ENCODE peak calls at places on chromosomes 2 and 18, in eight cellular contexts. W is HTR-8/SVneo, L is fibroblast of the conjunctiva, X is germinal center, F is cardiac muscle cell, U is MCF 10A, D is fibroblast of pulmonary artery, S is D721Med. M is an unnamed sample.

GRCh38 chr2:86223098-86223681 is 23.9 kb downstream of the MRPL35 start:
- DNase-seq in W (no peak), L (peak; percentile 42), X (no peak), F (peak; percentile 72), U (no peak), D (peak; percentile 72), S (no peak), M (peak; percentile 68)

GRCh38 chr2:162422894-162423293 is 79.0 kb downstream of the GCA start:
- DNase-seq in W (no peak), L (no peak), X (no peak), F (no peak), U (no peak), D (no peak), S (no peak), M (no peak)

GRCh38 chr18:43888601-43889000 is 611.3 kb upstream of the SYT4 start:
- DNase-seq in W (no peak), L (no peak), X (no peak), F (peak; percentile 18), U (peak; percentile 36), D (peak; percentile 14), S (no peak), M (no peak)

GRCh38 chr18:36993068-36993467 is 164.1 kb downstream of the KIAA1328 start:
- DNase-seq in W (no peak), L (peak; percentile 6), X (no peak), F (peak; percentile 42), U (no peak), D (peak; percentile 70), S (no peak), M (no peak)

GRCh38 chr2:58680938-58681337 is 439.8 kb upstream of the FANCL start:
- DNase-seq in W (no peak), L (no peak), X (no peak), F (no peak), U (peak; percentile 3), D (peak; percentile 0), S (no peak), M (no peak)

GRCh38 chr2:237180987-237181386 is 95.3 kb downstream of the COPS8 start:
- DNase-seq in W (no peak), L (no peak), X (no peak), F (no peak), U (peak; percentile 28), D (no peak), S (no peak), M (no peak)

GRCh38 chr18:79380816-79381806 is 14.6 kb upstream of the NFATC1 start:
- DNase-seq in W (no peak), L (no peak), X (peak; percentile 80), F (peak; percentile 57), U (peak; percentile 54), D (peak; percentile 60), S (peak; percentile 99), M (no peak)

GRCh38 chr2:237262838-237263771 is 150.9 kb downstream of the COL6A3 start:
- DNase-seq in W (peak; percentile 23), L (no peak), X (no peak), F (peak; percentile 88), U (peak; percentile 87), D (peak; percentile 91), S (no peak), M (no peak)

GRCh38 chr2:73981081-73981968 is 3.4 kb upstream of the TET3 start:
- DNase-seq in W (no peak), L (no peak), X (peak; percentile 40), F (no peak), U (peak; percentile 59), D (no peak), S (no peak), M (no peak)

GRCh38 chr2:135664623-135665068 is 77.0 kb upstream of the UBXN4 start:
- DNase-seq in W (no peak), L (no peak), X (no peak), F (no peak), U (peak; percentile 11), D (peak; percentile 53), S (no peak), M (no peak)

GRCh38 chr2:230326453-230327417 is at the start of gene SP140L:
- DNase-seq in W (peak; percentile 77), L (peak; percentile 62), X (peak; percentile 71), F (peak; percentile 84), U (peak; percentile 80), D (peak; percentile 84), S (no peak), M (peak; percentile 17)

GRCh38 chr18:50396005-50396404 is 21.2 kb downstream of the SKA1 start:
- DNase-seq in W (no peak), L (no peak), X (no peak), F (no peak), U (no peak), D (no peak), S (no peak), M (no peak)

GRCh38 chr2:142689206-142689605 is 188.3 kb upstream of the KYNU start:
- DNase-seq in W (no peak), L (no peak), X (no peak), F (no peak), U (no peak), D (no peak), S (no peak), M (no peak)

GRCh38 chr18:49658871-49659378 is 97.1 kb downstream of the LIPG start:
- DNase-seq in W (no peak), L (no peak), X (no peak), F (no peak), U (no peak), D (no peak), S (no peak), M (no peak)

GRCh38 chr18:59539108-59539507 is 158.1 kb downstream of the CCBE1 start:
- DNase-seq in W (no peak), L (no peak), X (no peak), F (no peak), U (no peak), D (no peak), S (no peak), M (no peak)

GRCh38 chr2:42105330-42106256 is 57.8 kb downstream of the PKDCC start:
- DNase-seq in W (no peak), L (no peak), X (peak; percentile 54), F (no peak), U (no peak), D (peak; percentile 39), S (no peak), M (no peak)

GRCh38 chr2:188551671-188552070 is 260.0 kb downstream of the GULP1 start:
- DNase-seq in W (no peak), L (no peak), X (no peak), F (peak; percentile 55), U (no peak), D (peak; percentile 35), S (no peak), M (no peak)

GRCh38 chr2:102064679-102065674 is 73.2 kb downstream of the IL1R2 start:
- DNase-seq in W (no peak), L (no peak), X (no peak), F (peak; percentile 86), U (no peak), D (peak; percentile 78), S (no peak), M (no peak)

GRCh38 chr2:231781798-231782726 is 980 bp upstream of the PDE6D start:
- DNase-seq in W (no peak), L (no peak), X (peak; percentile 10), F (peak; percentile 75), U (peak; percentile 61), D (peak; percentile 65), S (no peak), M (no peak)